ENCODE peak calls at places on chromosomes 4 and X, in eight cellular contexts. V, I, A, C, W, P, N and Y are unnamed samples.
A peak's percentile ranks its signal among the peaks of the same experiment; 100 is the strongest.

GRCh38 chrX:101025126-101025525 is 26.8 kb downstream of the TRMT2B start:
- DNase-seq in V (no peak), I (no peak), A (no peak), C (no peak), W (no peak), P (no peak), N (no peak), Y (no peak)

GRCh38 chr4:37438880-37439279 is 194.3 kb downstream of the NWD2 start:
- DNase-seq in V (no peak), I (no peak), A (no peak), C (no peak), W (no peak), P (no peak), N (no peak), Y (no peak)

GRCh38 chrX:47564438-47565085 is 3.6 kb downstream of the ARAF start:
- DNase-seq in V (no peak), I (no peak), A (no peak), C (no peak), W (no peak), P (no peak), N (no peak), Y (no peak)

GRCh38 chr4:11399461-11399971 is 29.2 kb downstream of the HS3ST1 start:
- DNase-seq in V (no peak), I (no peak), A (no peak), C (no peak), W (peak; percentile 45), P (no peak), N (no peak), Y (no peak)

GRCh38 chr4:8409271-8410065 is 31.1 kb downstream of the ACOX3 start:
- DNase-seq in V (no peak), I (peak; percentile 62), A (peak; percentile 74), C (no peak), W (peak; percentile 91), P (peak; percentile 75), N (peak; percentile 73), Y (peak; percentile 42)

GRCh38 chr4:157389751-157390150 is 169.2 kb downstream of the GRIA2 start:
- DNase-seq in V (no peak), I (no peak), A (no peak), C (no peak), W (no peak), P (no peak), N (no peak), Y (no peak)

GRCh38 chr4:183987987-183988392 is 82.9 kb downstream of the STOX2 start:
- DNase-seq in V (peak; percentile 97), I (peak; percentile 58), A (peak; percentile 80), C (peak; percentile 66), W (peak; percentile 76), P (peak; percentile 78), N (peak; percentile 86), Y (no peak)

GRCh38 chr4:56979674-56980073 is 978 bp downstream of the POLR2B start:
- DNase-seq in V (peak; percentile 45), I (peak; percentile 40), A (peak; percentile 48), C (no peak), W (peak; percentile 45), P (no peak), N (peak; percentile 30), Y (peak; percentile 39)

GRCh38 chr4:145533011-145533410 is 51.4 kb downstream of the SMAD1 start:
- DNase-seq in V (no peak), I (no peak), A (no peak), C (no peak), W (no peak), P (no peak), N (no peak), Y (no peak)

GRCh38 chr4:32775049-32775448 is 2054.9 kb downstream of the PCDH7 start:
- DNase-seq in V (peak; percentile 80), I (no peak), A (no peak), C (no peak), W (no peak), P (no peak), N (no peak), Y (peak; percentile 47)

GRCh38 chr4:183600189-183600685 is 58.7 kb downstream of the RWDD4 start:
- DNase-seq in V (peak; percentile 60), I (no peak), A (no peak), C (no peak), W (no peak), P (no peak), N (no peak), Y (no peak)

GRCh38 chr4:154189346-154189745 is 302.3 kb downstream of the DCHS2 start:
- DNase-seq in V (peak; percentile 72), I (no peak), A (no peak), C (no peak), W (no peak), P (no peak), N (no peak), Y (no peak)

GRCh38 chr4:7425591-7426468 is 8.9 kb downstream of the PSAPL1 start:
- DNase-seq in V (no peak), I (no peak), A (peak; percentile 13), C (no peak), W (no peak), P (no peak), N (no peak), Y (peak; percentile 4)

GRCh38 chr4:106496066-106496465 is 127.5 kb upstream of the GIMD1 start:
- DNase-seq in V (no peak), I (no peak), A (no peak), C (no peak), W (no peak), P (no peak), N (no peak), Y (no peak)

GRCh38 chr4:70979445-70980008 is 13.9 kb upstream of the DCK start:
- DNase-seq in V (no peak), I (no peak), A (no peak), C (no peak), W (no peak), P (no peak), N (no peak), Y (no peak)

GRCh38 chr4:153111426-153112070 is 92.7 kb upstream of the TRIM2 start:
- DNase-seq in V (no peak), I (no peak), A (no peak), C (no peak), W (no peak), P (no peak), N (no peak), Y (no peak)

GRCh38 chr4:169557061-169557636 is 55.2 kb downstream of the NEK1 start:
- DNase-seq in V (no peak), I (no peak), A (no peak), C (no peak), W (no peak), P (no peak), N (no peak), Y (no peak)

GRCh38 chr4:158818595-158818994 is 49.8 kb downstream of the FNIP2 start:
- DNase-seq in V (no peak), I (no peak), A (no peak), C (no peak), W (no peak), P (no peak), N (no peak), Y (no peak)
- H3K27ac ChIP-seq in V (no peak overlapping the region), I (peak overlapping the region; percentile 78), A (no peak overlapping the region), C (no peak overlapping the region), W (no peak overlapping the region), P (no peak overlapping the region), N (no peak overlapping the region), Y (no peak overlapping the region)

GRCh38 chr4:17310269-17310652 is 201.6 kb downstream of the QDPR start:
- DNase-seq in V (no peak), I (no peak), A (no peak), C (no peak), W (no peak), P (no peak), N (no peak), Y (no peak)
- H3K27ac ChIP-seq in V (no peak overlapping the region), I (no peak overlapping the region), A (peak overlapping the region; percentile 91), C (no peak overlapping the region), W (no peak overlapping the region), P (no peak overlapping the region), N (no peak overlapping the region), Y (no peak overlapping the region)

GRCh38 chrX:19280636-19281035 is 63.1 kb upstream of the PDHA1 start:
- DNase-seq in V (no peak), I (no peak), A (no peak), C (no peak), W (no peak), P (no peak), N (no peak), Y (no peak)
- H3K27ac ChIP-seq in V (no peak overlapping the region), I (no peak overlapping the region), A (no peak overlapping the region), C (no peak overlapping the region), W (no peak overlapping the region), P (no peak overlapping the region), N (no peak overlapping the region), Y (no peak overlapping the region)

DNA sequence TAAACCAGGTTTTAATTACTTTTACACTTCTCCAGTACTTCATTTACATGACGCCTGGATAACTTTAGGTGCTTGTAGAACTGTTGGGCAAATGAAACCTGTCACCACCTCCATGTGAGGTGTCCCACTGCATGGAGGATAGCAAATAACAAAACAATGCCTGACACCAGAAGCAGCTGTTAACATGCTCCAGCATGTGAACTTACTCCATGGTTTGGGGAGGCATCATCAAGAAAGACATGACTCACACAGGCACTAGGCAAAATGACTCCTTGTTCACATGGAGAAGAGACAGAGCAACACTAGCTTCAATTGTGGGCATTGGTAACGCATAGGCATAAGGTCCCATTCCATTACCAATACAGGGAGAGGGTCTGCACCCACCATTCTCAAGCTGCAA is 198.1 kb upstream of the F9 start:
- DNase-seq in V (no peak), I (no peak), A (no peak), C (no peak), W (no peak), P (no peak), N (no peak), Y (no peak)
- H3K27ac ChIP-seq in V (no peak overlapping the region), I (no peak overlapping the region), A (no peak overlapping the region), C (no peak overlapping the region), W (no peak overlapping the region), P (no peak overlapping the region), N (no peak overlapping the region), Y (no peak overlapping the region)